ENCODE peak calls at places on chromosomes 1 and 21, in five cellular contexts. One of them, this sample, is unnamed.

GRCh38 chr1:7422966-7423365 is 348.1 kb upstream of the VAMP3 start:
- DNase-seq in iris pigment epithelial cell: no peak
- DNase-seq in ELR: no peak
- DNase-seq in mammary epithelial cell: no peak
- DNase-seq in fibroblast of pulmonary artery: no peak
- DNase-seq in this sample: no peak

GRCh38 chr21:27454234-27454633 is 487.3 kb upstream of the ADAMTS5 start:
- DNase-seq in mammary epithelial cell: no peak
- DNase-seq in fibroblast of pulmonary artery: no peak
- DNase-seq in ELR: peak
- DNase-seq in iris pigment epithelial cell: no peak
- DNase-seq in this sample: no peak

GRCh38 chr1:221117548-221117951 is 238.3 kb downstream of the HLX start:
- DNase-seq in mammary epithelial cell: no peak
- DNase-seq in ELR: peak
- DNase-seq in fibroblast of pulmonary artery: peak
- DNase-seq in iris pigment epithelial cell: peak
- DNase-seq in this sample: no peak

GRCh38 chr21:46154155-46154954 is 1.0 kb downstream of the FTCD start:
- DNase-seq in ELR: no peak
- DNase-seq in iris pigment epithelial cell: no peak
- DNase-seq in fibroblast of pulmonary artery: no peak
- DNase-seq in mammary epithelial cell: no peak
- DNase-seq in this sample: no peak

GRCh38 chr1:212286437-212287131 is 1.4 kb downstream of the PPP2R5A start:
- DNase-seq in ELR: peak
- DNase-seq in iris pigment epithelial cell: peak
- DNase-seq in fibroblast of pulmonary artery: peak
- DNase-seq in mammary epithelial cell: no peak
- DNase-seq in this sample: no peak

GRCh38 chr1:34163792-34164509 is 1.1 kb downstream of the CSMD2 start:
- DNase-seq in iris pigment epithelial cell: peak
- DNase-seq in fibroblast of pulmonary artery: no peak
- DNase-seq in mammary epithelial cell: no peak
- DNase-seq in ELR: no peak
- DNase-seq in this sample: no peak

GRCh38 chr1:2282556-2283270 is 54.6 kb downstream of the SKI start:
- DNase-seq in fibroblast of pulmonary artery: no peak
- DNase-seq in mammary epithelial cell: no peak
- DNase-seq in iris pigment epithelial cell: no peak
- DNase-seq in ELR: no peak
- DNase-seq in this sample: no peak

GRCh38 chr1:247079141-247079874 is 697 bp upstream of the ZNF670 start:
- DNase-seq in mammary epithelial cell: no peak
- DNase-seq in fibroblast of pulmonary artery: no peak
- DNase-seq in iris pigment epithelial cell: no peak
- DNase-seq in ELR: peak
- DNase-seq in this sample: no peak

GRCh38 chr1:4117196-4117595 is 217.1 kb upstream of the C1orf174 start:
- DNase-seq in mammary epithelial cell: no peak
- DNase-seq in ELR: no peak
- DNase-seq in iris pigment epithelial cell: no peak
- DNase-seq in fibroblast of pulmonary artery: no peak
- DNase-seq in this sample: no peak

GRCh38 chr1:1353389-1354151 is 4.4 kb upstream of the DVL1 start:
- DNase-seq in ELR: no peak
- DNase-seq in fibroblast of pulmonary artery: no peak
- DNase-seq in iris pigment epithelial cell: no peak
- DNase-seq in mammary epithelial cell: no peak
- DNase-seq in this sample: no peak

GRCh38 chr1:205091043-205091740 is 6.9 kb upstream of the TMEM81 start:
- DNase-seq in fibroblast of pulmonary artery: peak
- DNase-seq in iris pigment epithelial cell: peak
- DNase-seq in ELR: no peak
- DNase-seq in mammary epithelial cell: no peak
- DNase-seq in this sample: no peak

GRCh38 chr1:185520188-185520935 is 203.3 kb upstream of the IVNS1ABP start:
- DNase-seq in ELR: peak
- DNase-seq in iris pigment epithelial cell: peak
- DNase-seq in fibroblast of pulmonary artery: no peak
- DNase-seq in mammary epithelial cell: peak
- DNase-seq in this sample: no peak

GRCh38 chr1:232952514-232953175 is 2.2 kb downstream of the NTPCR start:
- DNase-seq in mammary epithelial cell: peak
- DNase-seq in ELR: peak
- DNase-seq in fibroblast of pulmonary artery: peak
- DNase-seq in iris pigment epithelial cell: peak
- DNase-seq in this sample: peak

GRCh38 chr1:165893507-165893906 is 66.1 kb downstream of the UCK2 start:
- DNase-seq in fibroblast of pulmonary artery: no peak
- DNase-seq in iris pigment epithelial cell: peak
- DNase-seq in mammary epithelial cell: no peak
- DNase-seq in ELR: peak
- DNase-seq in this sample: no peak

GRCh38 chr21:19224090-19224489 is 820.5 kb upstream of the TMPRSS15 start:
- DNase-seq in fibroblast of pulmonary artery: no peak
- DNase-seq in ELR: no peak
- DNase-seq in mammary epithelial cell: no peak
- DNase-seq in iris pigment epithelial cell: no peak
- DNase-seq in this sample: no peak

GRCh38 chr1:212269306-212269705 is 15.9 kb upstream of the PPP2R5A start:
- DNase-seq in iris pigment epithelial cell: no peak
- DNase-seq in mammary epithelial cell: no peak
- DNase-seq in fibroblast of pulmonary artery: no peak
- DNase-seq in ELR: peak
- DNase-seq in this sample: no peak

GRCh38 chr1:32393832-32394140 is 455 bp downstream of the BSDC1 start:
- DNase-seq in ELR: peak
- DNase-seq in iris pigment epithelial cell: peak
- DNase-seq in fibroblast of pulmonary artery: peak
- DNase-seq in mammary epithelial cell: no peak
- DNase-seq in this sample: no peak

GRCh38 chr1:190098756-190099155 is 378.9 kb downstream of the BRINP3 start:
- DNase-seq in iris pigment epithelial cell: no peak
- DNase-seq in fibroblast of pulmonary artery: no peak
- DNase-seq in ELR: no peak
- DNase-seq in mammary epithelial cell: no peak
- DNase-seq in this sample: no peak

GRCh38 chr1:27520651-27521050 is 30.7 kb upstream of the WASF2 start:
- DNase-seq in mammary epithelial cell: no peak
- DNase-seq in iris pigment epithelial cell: no peak
- DNase-seq in ELR: no peak
- DNase-seq in fibroblast of pulmonary artery: no peak
- DNase-seq in this sample: no peak

GRCh38 chr1:228367798-228368791 is 38.5 kb downstream of the TRIM11 start:
- DNase-seq in iris pigment epithelial cell: no peak
- DNase-seq in ELR: peak
- DNase-seq in fibroblast of pulmonary artery: no peak
- DNase-seq in mammary epithelial cell: no peak
- DNase-seq in this sample: no peak

GRCh38 chr1:151222130-151222529 is 23.8 kb downstream of the PIP5K1A start:
- DNase-seq in fibroblast of pulmonary artery: no peak
- DNase-seq in mammary epithelial cell: no peak
- DNase-seq in iris pigment epithelial cell: peak
- DNase-seq in ELR: no peak
- DNase-seq in this sample: no peak

GRCh38 chr1:53572061-53572801 is 113.0 kb downstream of the DMRTB1 start:
- DNase-seq in ELR: peak
- DNase-seq in fibroblast of pulmonary artery: peak
- DNase-seq in mammary epithelial cell: peak
- DNase-seq in iris pigment epithelial cell: peak
- DNase-seq in this sample: no peak

GRCh38 chr1:192747942-192748341 is 60.9 kb upstream of the RGS2 start:
- DNase-seq in iris pigment epithelial cell: peak
- DNase-seq in mammary epithelial cell: peak
- DNase-seq in fibroblast of pulmonary artery: peak
- DNase-seq in ELR: peak
- DNase-seq in this sample: no peak

GRCh38 chr1:114439369-114439768 is 71.6 kb downstream of the TRIM33 start:
- DNase-seq in iris pigment epithelial cell: no peak
- DNase-seq in ELR: no peak
- DNase-seq in fibroblast of pulmonary artery: no peak
- DNase-seq in mammary epithelial cell: no peak
- DNase-seq in this sample: no peak

GRCh38 chr21:36883532-36884486 is 82.7 kb downstream of the HLCS start:
- DNase-seq in mammary epithelial cell: no peak
- DNase-seq in ELR: peak
- DNase-seq in iris pigment epithelial cell: no peak
- DNase-seq in fibroblast of pulmonary artery: no peak
- DNase-seq in this sample: no peak

GRCh38 chr1:193589597-193590040 is 403.2 kb upstream of the B3GALT2 start:
- DNase-seq in fibroblast of pulmonary artery: peak
- DNase-seq in mammary epithelial cell: no peak
- DNase-seq in ELR: no peak
- DNase-seq in iris pigment epithelial cell: peak
- DNase-seq in this sample: no peak

GRCh38 chr1:53134961-53135734 is 7.3 kb downstream of the SLC1A7 start:
- DNase-seq in mammary epithelial cell: no peak
- DNase-seq in iris pigment epithelial cell: peak
- DNase-seq in fibroblast of pulmonary artery: peak
- DNase-seq in ELR: no peak
- DNase-seq in this sample: no peak

GRCh38 chr1:32538887-32539583 is at the start of gene ZBTB8A:
- DNase-seq in ELR: peak
- DNase-seq in fibroblast of pulmonary artery: peak
- DNase-seq in iris pigment epithelial cell: peak
- DNase-seq in mammary epithelial cell: peak
- DNase-seq in this sample: peak

GRCh38 chr1:170755791-170756190 is 91.9 kb downstream of the PRRX1 start:
- DNase-seq in iris pigment epithelial cell: no peak
- DNase-seq in fibroblast of pulmonary artery: no peak
- DNase-seq in mammary epithelial cell: no peak
- DNase-seq in ELR: no peak
- DNase-seq in this sample: no peak

GRCh38 chr1:55060133-55060999 is 21.0 kb downstream of the PCSK9 start:
- DNase-seq in ELR: peak
- DNase-seq in fibroblast of pulmonary artery: no peak
- DNase-seq in iris pigment epithelial cell: no peak
- DNase-seq in mammary epithelial cell: no peak
- DNase-seq in this sample: no peak

GRCh38 chr1:5988596-5989285 is 3.5 kb downstream of the NPHP4 start:
- DNase-seq in fibroblast of pulmonary artery: no peak
- DNase-seq in ELR: no peak
- DNase-seq in mammary epithelial cell: no peak
- DNase-seq in iris pigment epithelial cell: no peak
- DNase-seq in this sample: no peak

GRCh38 chr21:17051054-17051453 is 461.8 kb upstream of the CXADR start:
- DNase-seq in mammary epithelial cell: peak
- DNase-seq in ELR: no peak
- DNase-seq in iris pigment epithelial cell: no peak
- DNase-seq in fibroblast of pulmonary artery: no peak
- DNase-seq in this sample: no peak

GRCh38 chr1:100834779-100835645 is 59.6 kb downstream of the EXTL2 start:
- DNase-seq in mammary epithelial cell: peak
- DNase-seq in iris pigment epithelial cell: no peak
- DNase-seq in fibroblast of pulmonary artery: peak
- DNase-seq in ELR: peak
- DNase-seq in this sample: peak

GRCh38 chr1:230321741-230322420 is 104.3 kb downstream of the PGBD5 start:
- DNase-seq in ELR: no peak
- DNase-seq in fibroblast of pulmonary artery: no peak
- DNase-seq in iris pigment epithelial cell: no peak
- DNase-seq in mammary epithelial cell: no peak
- DNase-seq in this sample: no peak

GRCh38 chr1:177424746-177425145 is 254.0 kb downstream of the BRINP2 start:
- DNase-seq in ELR: no peak
- DNase-seq in mammary epithelial cell: no peak
- DNase-seq in iris pigment epithelial cell: no peak
- DNase-seq in fibroblast of pulmonary artery: no peak
- DNase-seq in this sample: no peak

GRCh38 chr1:245537992-245538391 is 383.2 kb downstream of the KIF26B start:
- DNase-seq in ELR: no peak
- DNase-seq in fibroblast of pulmonary artery: peak
- DNase-seq in iris pigment epithelial cell: peak
- DNase-seq in mammary epithelial cell: peak
- DNase-seq in this sample: no peak

GRCh38 chr21:44024895-44025353 is 12.8 kb downstream of the TRAPPC10 start:
- DNase-seq in fibroblast of pulmonary artery: peak
- DNase-seq in ELR: peak
- DNase-seq in mammary epithelial cell: peak
- DNase-seq in iris pigment epithelial cell: peak
- DNase-seq in this sample: no peak

GRCh38 chr1:59926381-59927243 is at the start of gene CYP2J2:
- DNase-seq in iris pigment epithelial cell: peak
- DNase-seq in mammary epithelial cell: peak
- DNase-seq in fibroblast of pulmonary artery: peak
- DNase-seq in ELR: peak
- DNase-seq in this sample: no peak

GRCh38 chr1:22754106-22754768 is 43.6 kb downstream of the EPHB2 start:
- DNase-seq in ELR: peak
- DNase-seq in fibroblast of pulmonary artery: peak
- DNase-seq in iris pigment epithelial cell: peak
- DNase-seq in mammary epithelial cell: no peak
- DNase-seq in this sample: no peak